ENCODE peak calls at places on chromosomes 5 and 9, in four cellular contexts. B, I, A and Y are unnamed samples.

GRCh38 chr5:95530441-95530840 is 24.3 kb downstream of the SKIC3 start:
- DNase-seq in B (no peak), I (no peak), A (no peak), Y (no peak)

GRCh38 chr9:132169672-132170392 is 8.0 kb downstream of the NTNG2 start:
- DNase-seq in B (no peak), I (peak), A (peak), Y (peak)

GRCh38 chr5:148193202-148193601 is 9.6 kb upstream of the SPINK6 start:
- DNase-seq in B (no peak), I (no peak), A (no peak), Y (no peak)

GRCh38 chr9:121348321-121348720 is 21.7 kb downstream of the STOM start:
- DNase-seq in B (no peak), I (no peak), A (no peak), Y (no peak)

GRCh38 chr9:88997646-88998045 is 6.4 kb downstream of the S1PR3 start:
- DNase-seq in B (no peak), I (peak), A (no peak), Y (no peak)

GRCh38 chr9:30574355-30575151 is 1809.9 kb upstream of the ACO1 start:
- DNase-seq in B (no peak), I (no peak), A (no peak), Y (peak)

GRCh38 chr9:121735065-121735791 is 83.8 kb downstream of the DAB2IP start:
- DNase-seq in B (no peak), I (no peak), A (peak), Y (peak)

GRCh38 chr5:14281746-14282181 is 138.6 kb downstream of the TRIO start:
- DNase-seq in B (no peak), I (no peak), A (peak), Y (no peak)

GRCh38 chr5:125286266-125286665 is 539.8 kb upstream of the ZNF608 start:
- DNase-seq in B (no peak), I (no peak), A (no peak), Y (no peak)

GRCh38 chr5:65061974-65062353 is 293.2 kb downstream of the CWC27 start:
- DNase-seq in B (peak), I (no peak), A (no peak), Y (no peak)

DNA sequence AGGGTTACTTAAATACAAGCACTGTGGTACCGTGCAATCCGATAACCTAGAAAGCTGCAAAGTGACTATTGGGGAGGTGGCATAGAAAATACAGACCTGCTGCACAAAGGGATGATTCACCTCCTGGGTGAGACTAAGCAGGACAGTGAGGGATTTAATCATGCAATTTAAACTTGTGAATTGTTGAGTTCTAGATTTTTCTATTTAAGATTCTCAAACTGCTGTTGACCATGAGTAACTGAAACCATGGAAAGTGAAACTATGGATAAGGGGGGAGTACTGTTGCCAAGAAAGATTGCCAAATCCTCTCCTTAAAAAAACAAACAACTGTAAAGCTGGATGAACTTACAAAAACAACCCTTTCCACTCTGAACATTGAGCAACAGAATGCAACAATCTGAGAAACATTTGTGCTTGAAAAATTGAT is 61.5 kb upstream of the NUDT12 start:
- DNase-seq in B (no peak), I (no peak), A (no peak), Y (no peak)
- TF ChIP-seq USF1 in B (no peak), I (no peak), A (no peak), Y (no peak)

GRCh38 chr5:134851307-134851923 is 5.6 kb downstream of the C5orf24 start:
- DNase-seq in B (no peak), I (peak), A (peak), Y (no peak)
- TF ChIP-seq USF1 in B (no peak), I (no peak), A (no peak), Y (no peak)

GRCh38 chr5:97658116-97658900 is 475.3 kb upstream of the RIOK2 start:
- DNase-seq in B (no peak), I (no peak), A (no peak), Y (no peak)

DNA sequence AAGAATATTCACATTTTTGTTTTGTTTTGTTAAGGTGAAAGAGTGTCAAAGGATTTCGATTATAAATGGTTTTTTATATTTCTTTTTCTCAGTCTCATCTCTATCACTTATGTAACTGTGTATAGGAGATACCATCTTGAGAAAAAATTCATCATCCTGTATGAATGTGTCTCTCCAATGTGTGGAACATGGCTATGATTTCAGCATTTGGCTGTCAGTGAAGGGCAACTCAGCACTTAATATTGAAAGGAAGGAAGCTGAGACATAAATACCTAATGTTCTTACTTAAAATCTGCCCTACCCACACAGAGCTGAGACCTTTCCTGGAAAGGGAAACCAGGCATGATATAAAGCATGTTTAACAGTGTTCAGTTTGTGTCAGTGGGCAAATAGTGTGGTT is 474.2 kb upstream of the RIOK2 start:
- DNase-seq in B (no peak), I (no peak), A (no peak), Y (no peak)
- TF ChIP-seq USF1 in B (no peak), I (no peak), A (no peak), Y (no peak)

DNA sequence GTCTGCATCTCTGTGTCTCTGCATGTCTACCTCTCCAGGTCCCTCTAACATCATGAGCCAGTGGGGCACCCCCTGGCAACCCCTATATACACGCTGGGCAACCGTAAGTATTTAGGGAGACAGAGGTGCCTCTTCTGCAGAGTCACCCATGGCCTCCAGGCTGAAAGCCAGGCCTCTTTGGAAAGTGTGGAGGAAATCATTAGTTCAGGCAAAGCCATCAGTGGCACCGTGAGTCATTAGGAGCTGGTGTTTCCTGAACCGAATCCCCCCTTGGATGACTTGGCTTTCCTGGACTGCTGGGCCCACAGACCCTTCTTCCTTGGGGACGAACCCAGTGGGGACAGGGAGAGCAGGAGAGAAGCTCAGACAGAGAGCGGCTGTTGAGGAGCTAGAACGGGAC is 174.8 kb downstream of the OLFM1 start:
- DNase-seq in B (no peak), I (no peak), A (no peak), Y (no peak)
- TF ChIP-seq USF1 in B (no peak), I (no peak), A (no peak), Y (no peak)

GRCh38 chr5:156396830-156397081 is 69.8 kb downstream of the SGCD start:
- DNase-seq in B (no peak), I (no peak), A (no peak), Y (no peak)

GRCh38 chr5:156396063-156396829 is 69.3 kb downstream of the SGCD start:
- DNase-seq in B (no peak), I (no peak), A (no peak), Y (no peak)

GRCh38 chr5:156394642-156395393 is 67.9 kb downstream of the SGCD start:
- DNase-seq in B (no peak), I (no peak), A (no peak), Y (no peak)

GRCh38 chr5:156391139-156391538 is 64.2 kb downstream of the SGCD start:
- DNase-seq in B (no peak), I (no peak), A (no peak), Y (no peak)

DNA sequence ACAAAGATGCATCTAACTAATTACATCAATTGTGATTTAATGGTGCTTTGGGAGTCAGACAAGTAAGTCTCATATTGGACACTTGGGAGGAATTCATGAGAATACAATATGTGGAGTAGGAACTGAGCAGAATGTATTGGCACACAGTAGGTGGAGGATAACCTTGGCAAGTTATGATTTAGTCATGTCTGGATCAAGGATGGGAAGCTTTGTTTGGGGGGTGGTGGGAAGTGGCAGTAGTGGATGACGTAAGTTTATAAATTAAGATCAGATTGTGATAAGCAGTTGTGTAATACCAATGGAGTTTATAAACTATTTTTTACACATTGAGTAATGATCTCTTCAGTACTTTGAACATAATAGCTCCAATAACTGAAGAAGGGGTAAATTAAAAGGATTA is 67.0 kb downstream of the SGCD start:
- DNase-seq in B (no peak), I (no peak), A (no peak), Y (no peak)
- TF ChIP-seq USF1 in B (no peak), I (no peak), A (no peak), Y (no peak)

GRCh38 chr5:158464383-158464782 is 605.4 kb upstream of the CLINT1 start:
- DNase-seq in B (no peak), I (no peak), A (no peak), Y (no peak)
- TF ChIP-seq USF1 in B (no peak), I (no peak), A (no peak), Y (no peak)